ENCODE peak calls at places on chromosomes 6 and 20, in seven cellular contexts. F is K562, J is SK-N-SH, E is GM12878, B is H1, U is HCT116, V is HepG2. M is an unnamed sample.

GRCh38 chr20:53843645-53844044 is 226.7 kb downstream of the BCAS1 start:
- DNase-seq in F (no peak), J (no peak), E (no peak), B (no peak), U (no peak), V (no peak), M (no peak)

GRCh38 chr20:17662333-17663039 is 19.6 kb downstream of the RRBP1 start:
- DNase-seq in F (no peak), J (no peak), E (no peak), B (no peak), U (no peak), V (no peak), M (no peak)

GRCh38 chr20:25723975-25724374 is 27.3 kb upstream of the ZNF337 start:
- DNase-seq in F (no peak), J (no peak), E (no peak), B (no peak), U (no peak), V (no peak), M (no peak)

GRCh38 chr6:160421854-160422253 is 73.7 kb downstream of the SLC22A3 start:
- DNase-seq in F (no peak), J (no peak), E (no peak), B (no peak), U (no peak), V (no peak), M (no peak)

GRCh38 chr6:17334265-17334664 is 53.1 kb downstream of the RBM24 start:
- DNase-seq in F (no peak), J (no peak), E (no peak), B (no peak), U (no peak), V (no peak), M (no peak)

GRCh38 chr6:43742931-43743632 is 26.9 kb upstream of the VEGFA start:
- DNase-seq in F (no peak), J (peak; percentile 3), E (no peak), B (peak; percentile 41), U (no peak), V (no peak), M (no peak)

GRCh38 chr6:11714116-11714797 is 64.3 kb downstream of the ADTRP start:
- DNase-seq in F (no peak), J (no peak), E (peak; percentile 79), B (no peak), U (no peak), V (no peak), M (no peak)

GRCh38 chr6:158867381-158868121 is 48.4 kb upstream of the EZR start:
- DNase-seq in F (no peak), J (no peak), E (no peak), B (no peak), U (peak; percentile 85), V (no peak), M (no peak)

GRCh38 chr6:56380476-56380875 is 133.1 kb upstream of the COL21A1 start:
- DNase-seq in F (no peak), J (no peak), E (no peak), B (no peak), U (no peak), V (peak; percentile 79), M (no peak)

GRCh38 chr6:44131880-44132279 is 4.5 kb downstream of the TMEM63B start:
- DNase-seq in F (no peak), J (no peak), E (no peak), B (no peak), U (no peak), V (no peak), M (peak; percentile 61)

GRCh38 chr20:48921883-48922867 is 664 bp downstream of the ARFGEF2 start:
- DNase-seq in F (peak; percentile 84), J (peak; percentile 85), E (no peak), B (no peak), U (no peak), V (peak; percentile 67), M (peak; percentile 77)

GRCh38 chr20:35345189-35345588 is 53.0 kb upstream of the FAM83C start:
- DNase-seq in F (no peak), J (no peak), E (no peak), B (no peak), U (no peak), V (no peak), M (no peak)

GRCh38 chr20:1499528-1500420 is 8.6 kb upstream of the SIRPB2 start:
- DNase-seq in F (no peak), J (no peak), E (no peak), B (no peak), U (no peak), V (no peak), M (peak; percentile 67)

GRCh38 chr6:144939926-144940325 is 654.8 kb downstream of the UTRN start:
- DNase-seq in F (no peak), J (no peak), E (no peak), B (no peak), U (no peak), V (no peak), M (no peak)

GRCh38 chr20:33552519-33552918 is 62.6 kb downstream of the CBFA2T2 start:
- DNase-seq in F (no peak), J (no peak), E (no peak), B (no peak), U (no peak), V (no peak), M (no peak)

GRCh38 chr6:56842602-56843475 is 112.1 kb upstream of the BEND6 start:
- DNase-seq in F (no peak), J (peak; percentile 36), E (no peak), B (peak; percentile 77), U (no peak), V (no peak), M (peak; percentile 26)

GRCh38 chr20:13342469-13343242 is 121.6 kb downstream of the ISM1 start:
- DNase-seq in F (no peak), J (no peak), E (no peak), B (no peak), U (no peak), V (no peak), M (no peak)

GRCh38 chr6:90328004-90328403 is 31.4 kb upstream of the BACH2 start:
- DNase-seq in F (no peak), J (peak; percentile 45), E (no peak), B (no peak), U (no peak), V (no peak), M (no peak)

GRCh38 chr20:43925786-43926185 is 11.1 kb downstream of the TOX2 start:
- DNase-seq in F (no peak), J (peak; percentile 67), E (no peak), B (no peak), U (no peak), V (no peak), M (no peak)

GRCh38 chr6:143743256-143744166 is 65.7 kb downstream of the PHACTR2 start:
- DNase-seq in F (no peak), J (no peak), E (no peak), B (no peak), U (no peak), V (peak; percentile 82), M (peak; percentile 42)

GRCh38 chr6:135383766-135384165 is 113.8 kb downstream of the AHI1 start:
- DNase-seq in F (no peak), J (no peak), E (no peak), B (no peak), U (no peak), V (no peak), M (no peak)

GRCh38 chr20:49575551-49576060 is 7.7 kb upstream of the PTGIS start:
- DNase-seq in F (no peak), J (no peak), E (no peak), B (no peak), U (no peak), V (no peak), M (no peak)

GRCh38 chr6:33163540-33163939 is 28.7 kb downstream of the COL11A2 start:
- DNase-seq in F (no peak), J (no peak), E (no peak), B (no peak), U (no peak), V (no peak), M (no peak)

GRCh38 chr6:75261299-75261698 is 17.7 kb upstream of the COX7A2 start:
- DNase-seq in F (no peak), J (no peak), E (no peak), B (no peak), U (no peak), V (no peak), M (no peak)
- TF ChIP-seq JUND in F (no peak), J (no peak), E (no peak), B (no peak), U (no peak), V (no peak), M (no peak)

DNA sequence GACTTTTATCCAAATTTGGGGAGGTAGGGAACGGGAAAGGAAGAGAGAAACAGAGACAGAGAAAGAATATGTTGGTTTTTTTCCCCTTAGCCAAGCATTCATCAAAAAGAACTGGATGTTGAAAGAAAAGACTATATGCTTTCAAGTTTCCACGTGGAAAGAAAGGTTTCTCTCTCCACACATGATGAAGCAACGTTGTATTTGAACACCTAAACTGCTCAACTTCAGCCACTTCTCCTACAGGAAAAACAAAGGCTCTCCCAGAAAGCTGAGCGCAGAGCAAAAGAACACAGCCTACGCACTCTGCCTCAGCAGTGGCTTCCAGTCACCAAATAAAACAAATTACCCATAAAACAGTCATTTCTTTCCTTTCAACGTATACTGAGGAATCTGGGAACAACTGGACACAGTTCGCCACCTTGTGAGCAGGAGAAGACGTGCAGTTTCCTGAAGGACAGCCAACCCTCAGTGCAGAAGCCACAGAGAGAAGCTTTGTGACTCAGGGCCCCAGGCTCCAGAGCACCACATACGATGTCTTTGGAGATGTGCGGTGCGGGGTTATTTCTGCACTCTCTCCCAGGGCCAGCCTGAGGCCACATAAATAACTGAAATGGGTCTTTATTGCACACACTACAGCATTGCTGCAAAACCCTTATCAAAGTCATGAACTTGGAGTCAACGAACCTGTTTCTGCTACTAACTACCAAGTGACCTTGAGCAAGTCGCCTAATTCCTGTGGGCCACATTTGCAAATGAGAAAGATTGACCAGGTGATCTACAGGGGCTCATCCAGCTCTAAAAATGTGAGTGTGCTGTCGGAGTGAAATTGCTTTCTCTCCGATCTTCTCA is 10.1 kb downstream of the IL17F start:
- DNase-seq in F (peak; percentile 22), J (peak; percentile 53), E (no peak), B (peak; percentile 58), U (peak; percentile 52), V (peak; percentile 68), M (peak; percentile 53)
- TF ChIP-seq JUND in F (no peak), J (no peak), E (no peak), B (no peak), U (no peak), V (no peak), M (no peak)

GRCh38 chr6:829646-830045 is 136.7 kb upstream of the EXOC2 start:
- DNase-seq in F (no peak), J (no peak), E (no peak), B (no peak), U (no peak), V (no peak), M (no peak)
- TF ChIP-seq JUND in F (no peak), J (no peak), E (no peak), B (no peak), U (no peak), V (no peak), M (no peak)

GRCh38 chr6:121492536-121492935 is 57.1 kb downstream of the GJA1 start:
- DNase-seq in F (no peak), J (no peak), E (no peak), B (no peak), U (no peak), V (no peak), M (no peak)
- TF ChIP-seq JUND in F (no peak), J (no peak), E (no peak), B (no peak), U (no peak), V (no peak), M (no peak)